ENCODE peak calls at places on chromosomes 7 and 10, in four cellular contexts. One of them, this sample, is unnamed.

GRCh38 chr7:28382146-28382545 is 30.2 kb upstream of the CREB5 start:
- DNase-seq in astrocyte of the cerebellum: no peak
- DNase-seq in RWPE1: no peak
- DNase-seq in esophagus squamous epithelium: no peak
- DNase-seq in this sample: no peak

GRCh38 chr7:6385909-6386560 is 61.7 kb downstream of the DAGLB start:
- DNase-seq in astrocyte of the cerebellum: no peak
- DNase-seq in esophagus squamous epithelium: no peak
- DNase-seq in RWPE1: no peak
- DNase-seq in this sample: no peak

GRCh38 chr10:118633801-118634200 is 38.4 kb upstream of the PRLHR start:
- DNase-seq in esophagus squamous epithelium: no peak
- DNase-seq in astrocyte of the cerebellum: no peak
- DNase-seq in RWPE1: no peak
- DNase-seq in this sample: no peak

GRCh38 chr10:12846718-12847117 is 154.8 kb downstream of the CCDC3 start:
- DNase-seq in astrocyte of the cerebellum: no peak
- DNase-seq in esophagus squamous epithelium: no peak
- DNase-seq in RWPE1: no peak
- DNase-seq in this sample: no peak

GRCh38 chr10:411597-411996 is 276.3 kb downstream of the ZMYND11 start:
- DNase-seq in RWPE1: no peak
- DNase-seq in esophagus squamous epithelium: no peak
- DNase-seq in astrocyte of the cerebellum: no peak
- DNase-seq in this sample: no peak

GRCh38 chr7:138208010-138208634 is 131.9 kb downstream of the AKR1D1 start:
- DNase-seq in esophagus squamous epithelium: no peak
- DNase-seq in astrocyte of the cerebellum: no peak
- DNase-seq in RWPE1: no peak
- DNase-seq in this sample: no peak

GRCh38 chr7:1348096-1348835 is 111.0 kb downstream of the MICALL2 start:
- DNase-seq in RWPE1: no peak
- DNase-seq in astrocyte of the cerebellum: no peak
- DNase-seq in esophagus squamous epithelium: no peak
- DNase-seq in this sample: no peak

GRCh38 chr7:2978403-2978802 is 65.3 kb downstream of the CARD11 start:
- DNase-seq in esophagus squamous epithelium: no peak
- DNase-seq in RWPE1: no peak
- DNase-seq in astrocyte of the cerebellum: no peak
- DNase-seq in this sample: peak; percentile 47

GRCh38 chr7:138630059-138630610 is 71.0 kb downstream of the SVOPL start:
- DNase-seq in astrocyte of the cerebellum: no peak
- DNase-seq in esophagus squamous epithelium: no peak
- DNase-seq in RWPE1: no peak
- DNase-seq in this sample: no peak

GRCh38 chr7:48089415-48089975 is 430 bp downstream of the UPP1 start:
- DNase-seq in astrocyte of the cerebellum: no peak
- DNase-seq in esophagus squamous epithelium: peak; percentile 63
- DNase-seq in RWPE1: no peak
- DNase-seq in this sample: peak; percentile 85

GRCh38 chr7:66303454-66304160 is 98.5 kb downstream of the TPST1 start:
- DNase-seq in RWPE1: no peak
- DNase-seq in astrocyte of the cerebellum: no peak
- DNase-seq in esophagus squamous epithelium: no peak
- DNase-seq in this sample: no peak

GRCh38 chr10:14579405-14579804 is 195.3 kb downstream of the FAM107B start:
- DNase-seq in RWPE1: no peak
- DNase-seq in astrocyte of the cerebellum: no peak
- DNase-seq in esophagus squamous epithelium: no peak
- DNase-seq in this sample: no peak

GRCh38 chr7:87218941-87219544 is 489 bp downstream of the TMEM243 start:
- DNase-seq in esophagus squamous epithelium: no peak
- DNase-seq in astrocyte of the cerebellum: no peak
- DNase-seq in RWPE1: peak; percentile 65
- DNase-seq in this sample: peak; percentile 48

GRCh38 chr7:28889290-28889689 is 68.8 kb downstream of the TRIL start:
- DNase-seq in esophagus squamous epithelium: no peak
- DNase-seq in RWPE1: no peak
- DNase-seq in astrocyte of the cerebellum: no peak
- DNase-seq in this sample: no peak

GRCh38 chr7:131238260-131238940 is 89.3 kb upstream of the MKLN1 start:
- DNase-seq in RWPE1: peak; percentile 18
- DNase-seq in astrocyte of the cerebellum: no peak
- DNase-seq in esophagus squamous epithelium: no peak
- DNase-seq in this sample: peak; percentile 31

GRCh38 chr7:74604326-74605020 is 53.0 kb upstream of the GTF2I start:
- DNase-seq in astrocyte of the cerebellum: no peak
- DNase-seq in RWPE1: no peak
- DNase-seq in esophagus squamous epithelium: no peak
- DNase-seq in this sample: no peak

GRCh38 chr7:140316165-140316661 is 82.1 kb downstream of the SLC37A3 start:
- DNase-seq in esophagus squamous epithelium: no peak
- DNase-seq in astrocyte of the cerebellum: peak; percentile 5
- DNase-seq in RWPE1: peak; percentile 73
- DNase-seq in this sample: peak; percentile 51

GRCh38 chr7:140342732-140343514 is 55.4 kb downstream of the SLC37A3 start:
- DNase-seq in esophagus squamous epithelium: no peak
- DNase-seq in RWPE1: no peak
- DNase-seq in astrocyte of the cerebellum: no peak
- DNase-seq in this sample: peak; percentile 30

GRCh38 chr10:79435271-79436065 is 10.0 kb downstream of the ZCCHC24 start:
- DNase-seq in RWPE1: no peak
- DNase-seq in astrocyte of the cerebellum: no peak
- DNase-seq in esophagus squamous epithelium: no peak
- DNase-seq in this sample: no peak

GRCh38 chr10:116418394-116418793 is 9.3 kb upstream of the PNLIPRP3 start:
- DNase-seq in RWPE1: no peak
- DNase-seq in astrocyte of the cerebellum: no peak
- DNase-seq in esophagus squamous epithelium: no peak
- DNase-seq in this sample: no peak

GRCh38 chr7:2613926-2614613 is 17.7 kb upstream of the TTYH3 start:
- DNase-seq in astrocyte of the cerebellum: no peak
- DNase-seq in esophagus squamous epithelium: no peak
- DNase-seq in RWPE1: no peak
- DNase-seq in this sample: no peak

GRCh38 chr10:103936022-103936421 is 18.0 kb upstream of the STN1 start:
- DNase-seq in RWPE1: no peak
- DNase-seq in esophagus squamous epithelium: no peak
- DNase-seq in astrocyte of the cerebellum: no peak
- DNase-seq in this sample: no peak

GRCh38 chr7:4102231-4102841 is 579.8 kb upstream of the FOXK1 start:
- DNase-seq in astrocyte of the cerebellum: no peak
- DNase-seq in RWPE1: no peak
- DNase-seq in esophagus squamous epithelium: no peak
- DNase-seq in this sample: no peak

GRCh38 chr7:22936246-22936645 is 77.7 kb downstream of the HYCC1 start:
- DNase-seq in RWPE1: no peak
- DNase-seq in astrocyte of the cerebellum: no peak
- DNase-seq in esophagus squamous epithelium: no peak
- DNase-seq in this sample: no peak
- TF ChIP-seq CTCF in RWPE1: no peak
- TF ChIP-seq CTCF in astrocyte of the cerebellum: no peak
- TF ChIP-seq CTCF in esophagus squamous epithelium: no peak
- TF ChIP-seq CTCF in this sample: no peak

GRCh38 chr7:22277375-22277774 is 79.6 kb downstream of the RAPGEF5 start:
- DNase-seq in esophagus squamous epithelium: no peak
- DNase-seq in RWPE1: no peak
- DNase-seq in astrocyte of the cerebellum: no peak
- DNase-seq in this sample: no peak
- TF ChIP-seq CTCF in esophagus squamous epithelium: no peak
- TF ChIP-seq CTCF in RWPE1: no peak
- TF ChIP-seq CTCF in astrocyte of the cerebellum: no peak
- TF ChIP-seq CTCF in this sample: no peak

DNA sequence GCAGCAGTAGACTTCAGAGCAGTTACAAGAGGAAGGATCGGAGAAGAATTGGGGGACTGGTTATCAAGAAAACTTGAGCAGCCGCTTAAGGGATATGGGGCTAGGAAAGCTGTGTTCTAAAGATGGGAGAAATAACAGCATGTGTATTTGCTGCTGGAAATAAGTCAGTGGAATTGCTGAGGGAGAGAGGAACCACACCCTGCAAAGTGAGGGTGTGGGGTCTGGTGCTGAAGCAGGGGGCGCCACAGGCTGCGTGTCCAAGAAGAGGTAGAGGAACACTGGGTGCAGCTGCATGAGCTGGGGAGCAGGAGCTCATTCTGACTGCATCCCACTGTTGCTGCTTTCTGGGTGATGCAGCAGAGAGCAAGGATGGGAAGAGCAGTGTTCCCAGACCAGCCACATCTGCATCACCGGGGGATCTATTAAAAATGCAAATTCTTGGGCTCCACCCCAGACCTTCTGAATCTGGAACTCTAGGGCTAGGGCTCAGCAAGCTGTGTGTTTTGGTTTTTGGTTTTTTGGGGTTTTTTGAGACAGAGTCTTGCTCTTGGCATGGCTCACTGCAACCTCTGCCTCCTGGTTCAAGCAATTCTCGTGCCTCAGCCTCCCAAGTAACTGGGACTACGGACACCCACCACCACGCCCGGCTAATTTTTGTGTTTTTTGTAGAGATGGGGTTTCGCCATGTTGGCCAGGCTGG is 97.1 kb upstream of the DNAJB6 start:
- DNase-seq in esophagus squamous epithelium: no peak
- DNase-seq in RWPE1: no peak
- DNase-seq in astrocyte of the cerebellum: no peak
- DNase-seq in this sample: no peak
- TF ChIP-seq CTCF in esophagus squamous epithelium: no peak
- TF ChIP-seq CTCF in RWPE1: no peak
- TF ChIP-seq CTCF in astrocyte of the cerebellum: no peak
- TF ChIP-seq CTCF in this sample: no peak

GRCh38 chr10:24205846-24206245 is 3.1 kb upstream of the KIAA1217 start:
- DNase-seq in astrocyte of the cerebellum: no peak
- DNase-seq in esophagus squamous epithelium: no peak
- DNase-seq in RWPE1: no peak
- DNase-seq in this sample: no peak
- TF ChIP-seq CTCF in astrocyte of the cerebellum: no peak
- TF ChIP-seq CTCF in esophagus squamous epithelium: no peak
- TF ChIP-seq CTCF in RWPE1: no peak
- TF ChIP-seq CTCF in this sample: no peak

DNA sequence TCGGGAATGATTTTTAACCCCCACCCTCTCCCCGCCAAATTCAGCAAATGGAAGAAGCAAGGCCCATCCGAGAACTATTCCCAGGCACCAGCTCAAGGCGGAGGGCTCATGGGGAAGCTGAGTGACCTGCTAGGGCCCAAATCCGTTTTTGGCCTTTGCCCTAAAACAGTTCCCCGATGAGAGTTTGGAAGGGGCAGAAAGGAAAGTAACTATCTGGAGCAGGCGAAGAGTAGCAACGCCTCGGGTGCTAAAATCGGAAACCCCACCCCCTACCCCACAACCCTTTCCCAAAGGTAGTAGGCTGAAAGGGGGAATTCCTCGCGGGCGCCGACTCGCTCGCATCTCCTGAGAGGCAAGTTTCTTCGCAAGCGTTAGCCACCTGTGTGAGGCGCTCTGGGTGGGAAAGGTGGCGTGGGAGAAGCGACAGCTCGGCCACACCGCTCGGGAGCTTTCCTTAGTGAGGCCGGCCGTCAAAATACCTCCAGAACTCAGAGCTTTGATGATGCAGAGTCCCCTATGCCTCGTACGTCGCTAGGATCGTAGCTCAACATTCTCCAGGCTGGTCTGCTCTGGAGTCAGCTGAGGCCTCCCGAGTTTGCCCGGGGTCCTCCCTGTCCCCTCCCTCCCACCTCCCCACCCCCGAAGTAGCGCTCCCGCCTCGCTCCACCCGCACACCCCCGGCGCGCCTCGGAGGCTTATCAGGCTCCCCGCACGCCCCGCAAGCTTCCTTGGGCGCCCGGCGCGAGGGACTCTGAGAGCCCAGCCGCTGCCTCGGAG is 638 bp upstream of the PRKG1 start:
- DNase-seq in astrocyte of the cerebellum: no peak
- DNase-seq in RWPE1: peak; percentile 8
- DNase-seq in esophagus squamous epithelium: no peak
- DNase-seq in this sample: peak; percentile 33
- TF ChIP-seq CTCF in astrocyte of the cerebellum: no peak
- TF ChIP-seq CTCF in RWPE1: no peak
- TF ChIP-seq CTCF in esophagus squamous epithelium: no peak
- TF ChIP-seq CTCF in this sample: peak; percentile 7

GRCh38 chr7:26153246-26153822 is 1.3 kb downstream of the NFE2L3 start:
- DNase-seq in astrocyte of the cerebellum: no peak
- DNase-seq in RWPE1: no peak
- DNase-seq in esophagus squamous epithelium: no peak
- DNase-seq in this sample: no peak
- TF ChIP-seq CTCF in astrocyte of the cerebellum: no peak
- TF ChIP-seq CTCF in RWPE1: no peak
- TF ChIP-seq CTCF in esophagus squamous epithelium: no peak
- TF ChIP-seq CTCF in this sample: no peak

GRCh38 chr7:66296-66695 is 126.1 kb upstream of the FAM20C start:
- DNase-seq in esophagus squamous epithelium: no peak
- DNase-seq in RWPE1: no peak
- DNase-seq in astrocyte of the cerebellum: no peak
- DNase-seq in this sample: no peak

GRCh38 chr7:66741-67140 is 125.6 kb upstream of the FAM20C start:
- DNase-seq in RWPE1: no peak
- DNase-seq in astrocyte of the cerebellum: no peak
- DNase-seq in esophagus squamous epithelium: no peak
- DNase-seq in this sample: no peak

GRCh38 chr7:68629-69028 is 123.7 kb upstream of the FAM20C start:
- DNase-seq in RWPE1: no peak
- DNase-seq in astrocyte of the cerebellum: no peak
- DNase-seq in esophagus squamous epithelium: no peak
- DNase-seq in this sample: no peak

GRCh38 chr7:65554-65953 is 126.8 kb upstream of the FAM20C start:
- DNase-seq in RWPE1: no peak
- DNase-seq in astrocyte of the cerebellum: no peak
- DNase-seq in esophagus squamous epithelium: no peak
- DNase-seq in this sample: no peak

DNA sequence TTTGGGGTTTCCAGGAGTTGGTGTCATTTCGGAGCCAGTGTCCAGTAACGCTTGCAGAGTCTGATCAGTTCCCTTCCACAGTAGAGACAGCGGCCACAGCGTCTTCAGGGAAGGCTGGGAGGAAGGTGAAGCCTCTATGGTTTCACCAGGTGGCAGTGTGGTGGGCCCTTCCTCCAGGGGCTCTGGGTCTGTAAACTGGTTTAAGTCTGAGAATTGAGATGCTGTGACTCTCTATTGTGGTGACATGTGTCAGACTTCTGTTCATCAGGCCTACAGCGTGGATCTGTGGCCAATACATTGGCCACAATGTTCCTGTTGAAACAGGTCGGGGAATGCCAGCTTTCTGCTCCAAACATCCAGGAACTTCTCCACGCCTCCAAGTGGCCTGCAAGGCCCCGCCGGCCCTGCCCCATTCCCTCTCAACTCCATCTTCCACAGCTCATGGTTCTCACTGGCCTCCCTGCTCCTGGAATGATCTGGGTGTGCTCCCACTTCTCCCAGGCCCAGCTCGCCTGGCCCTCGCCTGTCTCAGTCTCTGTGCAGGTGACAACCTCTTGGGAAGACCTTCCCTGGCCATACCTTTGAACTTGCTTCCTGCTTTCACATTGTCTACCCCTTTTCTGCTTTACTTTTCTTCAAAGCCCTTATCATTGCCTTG is 124.5 kb upstream of the FAM20C start:
- DNase-seq in astrocyte of the cerebellum: no peak
- DNase-seq in RWPE1: no peak
- DNase-seq in esophagus squamous epithelium: no peak
- DNase-seq in this sample: no peak
- TF ChIP-seq CTCF in astrocyte of the cerebellum: peak; percentile 27
- TF ChIP-seq CTCF in RWPE1: no peak
- TF ChIP-seq CTCF in esophagus squamous epithelium: no peak
- TF ChIP-seq CTCF in this sample: peak; percentile 16